ENCODE peak calls at places on chromosomes 11 and 22, in five cellular contexts. R, S, J, W and P are unnamed samples.
A peak's percentile ranks its signal among the peaks of the same experiment; 100 is the strongest.

GRCh38 chr11:68213135-68213515 is at the start of gene KMT5B:
- DNase-seq in R (peak; percentile 52), S (no peak), J (no peak), W (peak; percentile 82), P (no peak)

GRCh38 chr11:24407733-24408132 is 89.1 kb upstream of the LUZP2 start:
- DNase-seq in R (no peak), S (no peak), J (no peak), W (no peak), P (no peak)

GRCh38 chr11:47724041-47724729 is 9.0 kb upstream of the AGBL2 start:
- DNase-seq in R (peak; percentile 83), S (no peak), J (no peak), W (no peak), P (peak; percentile 6)

GRCh38 chr11:18408558-18409242 is 3.4 kb upstream of the LDHC start:
- DNase-seq in R (no peak), S (no peak), J (no peak), W (no peak), P (no peak)

GRCh38 chr11:121929581-121929980 is 186.4 kb downstream of the BLID start:
- DNase-seq in R (peak; percentile 28), S (peak; percentile 74), J (peak; percentile 57), W (peak; percentile 57), P (peak; percentile 52)

GRCh38 chr11:35418847-35419712 is at the start of gene SLC1A2:
- DNase-seq in R (peak; percentile 25), S (peak; percentile 82), J (peak; percentile 12), W (peak; percentile 80), P (peak; percentile 71)

GRCh38 chr11:34274712-34275398 is 83.0 kb downstream of the ABTB2 start:
- DNase-seq in R (peak; percentile 99), S (no peak), J (peak; percentile 92), W (no peak), P (peak; percentile 56)

GRCh38 chr11:93526058-93526633 is 17.0 kb downstream of the SMCO4 start:
- DNase-seq in R (no peak), S (no peak), J (no peak), W (no peak), P (no peak)

GRCh38 chr11:114133548-114134329 is 74.2 kb downstream of the ZBTB16 start:
- DNase-seq in R (peak; percentile 69), S (no peak), J (no peak), W (peak; percentile 59), P (peak; percentile 16)

GRCh38 chr11:26632691-26633159 is 60.7 kb upstream of the MUC15 start:
- DNase-seq in R (no peak), S (no peak), J (no peak), W (no peak), P (no peak)

GRCh38 chr11:18791175-18792065 is at the start of gene PTPN5:
- DNase-seq in R (no peak), S (peak; percentile 83), J (no peak), W (peak; percentile 83), P (peak; percentile 28)

GRCh38 chr11:93741882-93742226 is 382 bp downstream of the C11orf54 start:
- DNase-seq in R (peak; percentile 63), S (peak; percentile 41), J (peak; percentile 54), W (no peak), P (peak; percentile 66)

GRCh38 chr11:56331861-56332491 is 13.9 kb upstream of the OR8K1 start:
- DNase-seq in R (no peak), S (no peak), J (no peak), W (no peak), P (no peak)

GRCh38 chr11:85805387-85805786 is 5.6 kb downstream of the SYTL2 start:
- DNase-seq in R (no peak), S (peak; percentile 26), J (no peak), W (no peak), P (no peak)

GRCh38 chr11:21564095-21564494 is 628.8 kb upstream of the ANO5 start:
- DNase-seq in R (no peak), S (no peak), J (no peak), W (no peak), P (no peak)

GRCh38 chr11:11416917-11417316 is 63.9 kb upstream of the CSNK2A3 start:
- DNase-seq in R (peak; percentile 79), S (no peak), J (no peak), W (no peak), P (peak; percentile 62)

GRCh38 chr11:36257351-36257750 is 31.9 kb downstream of the COMMD9 start:
- DNase-seq in R (peak; percentile 62), S (no peak), J (no peak), W (no peak), P (no peak)

GRCh38 chr22:37669586-37669985 is 5.8 kb upstream of the LGALS1 start:
- DNase-seq in R (peak; percentile 59), S (no peak), J (no peak), W (no peak), P (no peak)

GRCh38 chr22:20906387-20906767 is 10.8 kb upstream of the CRKL start:
- DNase-seq in R (no peak), S (no peak), J (no peak), W (no peak), P (no peak)

GRCh38 chr11:121630041-121630440 is 177.3 kb upstream of the SORL1-AS1 start:
- DNase-seq in R (peak; percentile 79), S (no peak), J (no peak), W (no peak), P (no peak)

GRCh38 chr11:66970808-66971442 is 4.2 kb upstream of the C11orf86 start:
- DNase-seq in R (peak; percentile 100), S (no peak), J (no peak), W (no peak), P (peak; percentile 23)

GRCh38 chr11:118010738-118011461 is 24.7 kb downstream of the IL10RA start:
- DNase-seq in R (no peak), S (no peak), J (no peak), W (no peak), P (no peak)